ENCODE peak calls at places on chromosome 4, in four cellular contexts. O is GM12878, I is HepG2, W is H1. T is an unnamed sample.

GRCh38 chr4:38030023-38030422 is 69.8 kb downstream of the PTTG2 start:
- DNase-seq in W (no peak), I (no peak), O (no peak), T (no peak)

GRCh38 chr4:43457866-43458265 is 565.4 kb downstream of the GRXCR1 start:
- DNase-seq in O (no peak), W (no peak), I (no peak), T (no peak)

GRCh38 chr4:15695240-15695699 is 7.6 kb upstream of the BST1 start:
- DNase-seq in I (no peak), O (no peak), W (no peak), T (peak)

GRCh38 chr4:11635336-11635735 is 206.6 kb upstream of the HS3ST1 start:
- DNase-seq in I (no peak), W (no peak), O (no peak), T (no peak)

GRCh38 chr4:83490876-83491450 is 6.1 kb upstream of the ABRAXAS1 start:
- DNase-seq in O (no peak), I (peak), W (no peak), T (no peak)

GRCh38 chr4:21845663-21846062 is 102.9 kb downstream of the KCNIP4 start:
- DNase-seq in O (no peak), I (no peak), W (no peak), T (no peak)

GRCh38 chr4:10983274-10983673 is 298.7 kb upstream of the CLNK start:
- DNase-seq in O (no peak), W (no peak), I (no peak), T (no peak)

GRCh38 chr4:7759635-7760034 is 180.0 kb downstream of the AFAP1 start:
- DNase-seq in I (no peak), W (no peak), O (no peak), T (no peak)

GRCh38 chr4:30912098-30912719 is 192.0 kb downstream of the PCDH7 start:
- DNase-seq in O (no peak), I (no peak), W (no peak), T (no peak)

GRCh38 chr4:77821775-77822174 is 2.6 kb upstream of the CNOT6L start:
- DNase-seq in I (no peak), W (no peak), O (no peak), T (no peak)

GRCh38 chr4:56640907-56641493 is 40.1 kb downstream of the HOPX start:
- DNase-seq in I (no peak), W (no peak), O (no peak), T (no peak)

GRCh38 chr4:19694829-19695228 is 556.9 kb upstream of the SLIT2 start:
- DNase-seq in I (no peak), W (no peak), O (no peak), T (no peak)

GRCh38 chr4:8909548-8909947 is 37.9 kb upstream of the HMX1 start:
- DNase-seq in O (no peak), W (no peak), I (no peak), T (no peak)

GRCh38 chr4:107220976-107221375 is 184.9 kb upstream of the DKK2 start:
- DNase-seq in I (no peak), O (no peak), W (no peak), T (no peak)

GRCh38 chr4:138400528-138400927 is 158.4 kb upstream of the SLC7A11 start:
- DNase-seq in I (no peak), W (no peak), O (no peak), T (no peak)

DNA sequence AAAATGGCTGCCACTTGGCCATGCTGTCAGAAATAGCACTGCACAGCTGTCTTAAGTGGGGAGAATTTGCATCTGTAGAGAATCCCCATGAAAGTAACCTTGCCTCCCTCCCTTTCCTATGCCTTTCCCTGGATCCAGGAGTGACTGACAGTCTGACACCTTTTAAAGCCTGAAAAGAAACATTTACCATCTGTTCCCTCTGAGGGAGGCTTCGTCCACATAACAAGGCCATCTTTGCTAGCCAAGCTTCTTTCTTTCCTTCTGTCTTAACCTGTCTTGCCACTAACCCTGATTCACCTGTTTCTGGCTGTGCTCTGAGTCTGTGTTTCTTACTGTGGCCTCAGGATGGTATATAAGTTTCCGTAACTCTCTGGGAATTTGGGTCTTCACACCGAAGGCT is 21.3 kb upstream of the AADAT start:
- DNase-seq in O (no peak), I (no peak), W (no peak), T (no peak)
- H3K4me3 ChIP-seq in O (no peak), I (no peak), W (no peak), T (no peak)

GRCh38 chr4:763922-764321 is 58.3 kb downstream of the PCGF3 start:
- DNase-seq in I (no peak), W (no peak), O (no peak), T (no peak)

GRCh38 chr4:766152-766515 is 59.8 kb downstream of the CPLX1 start:
- DNase-seq in O (no peak), I (no peak), W (no peak), T (no peak)

GRCh38 chr4:762211-763190 is 56.9 kb downstream of the PCGF3 start:
- DNase-seq in O (no peak), W (no peak), I (peak), T (no peak)

GRCh38 chr4:763191-763810 is 57.7 kb downstream of the PCGF3 start:
- DNase-seq in O (no peak), W (no peak), I (no peak), T (no peak)

DNA sequence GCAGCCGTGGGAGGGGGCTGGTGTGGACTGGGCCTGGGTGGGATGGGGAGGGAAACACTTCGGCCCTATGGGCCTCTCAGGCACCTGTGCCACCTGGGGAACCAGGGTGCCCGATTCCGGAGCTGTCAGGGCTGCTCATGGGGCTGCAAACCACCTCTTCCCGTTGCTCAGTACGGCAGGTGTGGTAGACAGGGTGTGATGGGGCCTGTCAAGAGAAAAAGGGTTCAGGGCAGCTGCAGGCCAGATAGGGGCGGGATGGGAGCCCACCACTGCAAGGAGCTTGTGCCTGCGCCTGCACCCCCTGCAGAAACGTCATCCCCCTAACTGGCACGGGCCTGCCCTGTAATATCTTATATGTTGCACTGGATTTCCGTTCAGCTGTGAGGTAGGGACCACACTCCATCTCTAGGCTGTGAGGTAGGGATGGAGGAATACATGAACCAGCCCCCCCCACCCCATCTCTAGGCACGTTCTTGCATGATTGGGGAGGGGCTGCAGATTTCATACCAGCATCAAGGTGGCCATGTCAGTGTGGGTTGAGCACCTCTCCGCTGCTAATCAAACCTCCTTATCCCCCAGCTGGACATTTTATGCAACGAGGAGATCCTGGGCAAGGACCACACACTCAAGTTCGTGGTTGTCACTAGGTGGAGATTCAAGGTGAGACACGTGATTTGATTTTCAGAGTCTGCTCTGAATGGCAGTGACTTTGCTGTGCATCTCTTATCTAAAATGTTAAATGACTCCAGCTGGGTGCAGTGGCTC is 59.0 kb downstream of the PCGF3 start:
- DNase-seq in O (no peak), W (no peak), I (no peak), T (no peak)
- TF ChIP-seq YY1 in O (no peak), W (no peak), I (no peak), T (no peak)

DNA sequence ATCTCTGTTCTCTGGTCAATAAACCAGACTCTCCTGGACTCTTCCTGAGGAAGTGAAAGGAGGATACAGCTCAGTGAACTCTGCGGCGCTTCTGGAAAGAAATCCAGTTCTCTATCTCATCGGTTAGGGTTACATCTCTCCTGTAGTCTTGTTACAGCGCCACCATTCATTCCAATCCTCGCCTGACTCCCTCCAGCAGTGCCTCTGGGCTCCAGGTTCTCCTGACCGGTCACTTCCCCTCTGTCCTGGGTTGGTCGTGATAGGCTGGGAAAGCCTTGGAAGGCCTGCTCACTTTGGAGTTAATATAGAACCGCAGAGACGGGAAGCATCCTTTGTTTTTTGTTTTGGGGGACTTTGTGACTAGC is 97.0 kb upstream of the STOX2 start:
- DNase-seq in I (no peak), W (no peak), O (no peak), T (no peak)
- TF ChIP-seq SUZ12 in I (no peak), W (no peak), O (no peak), T (no peak)

DNA sequence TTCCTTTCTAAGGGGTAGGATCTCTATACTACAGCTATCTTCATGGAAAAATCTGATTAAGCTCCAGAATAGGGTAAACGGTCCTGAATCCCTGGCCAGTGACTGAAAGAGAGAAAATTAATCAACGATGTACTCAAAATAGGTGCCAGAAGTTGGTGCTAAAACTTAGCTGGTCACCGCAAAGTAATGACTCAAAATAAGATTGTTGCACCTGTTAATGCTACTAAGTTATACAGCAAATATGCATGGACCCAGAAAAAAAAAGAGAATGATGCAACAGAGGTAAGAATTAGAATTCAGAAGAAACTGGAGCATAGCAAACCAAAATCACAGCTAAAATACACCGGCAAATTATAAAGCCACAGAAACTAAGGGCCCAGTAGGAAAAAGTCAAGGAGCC is 239.7 kb upstream of the FAM241A start:
- DNase-seq in W (no peak), I (no peak), O (no peak), T (no peak)
- H3K4me3 ChIP-seq in W (no peak), I (no peak), O (no peak), T (no peak)

GRCh38 chr4:3451956-3452355 is 10.2 kb downstream of the HGFAC start:
- DNase-seq in W (no peak), I (no peak), O (no peak), T (no peak)
- TF ChIP-seq YY1 in W (no peak), I (no peak), O (no peak), T (no peak)

GRCh38 chr4:101695176-101695575 is 95.4 kb upstream of the BANK1 start:
- DNase-seq in O (no peak), I (no peak), W (no peak), T (no peak)
- TF ChIP-seq SUZ12 in O (no peak), I (no peak), W (no peak), T (no peak)

DNA sequence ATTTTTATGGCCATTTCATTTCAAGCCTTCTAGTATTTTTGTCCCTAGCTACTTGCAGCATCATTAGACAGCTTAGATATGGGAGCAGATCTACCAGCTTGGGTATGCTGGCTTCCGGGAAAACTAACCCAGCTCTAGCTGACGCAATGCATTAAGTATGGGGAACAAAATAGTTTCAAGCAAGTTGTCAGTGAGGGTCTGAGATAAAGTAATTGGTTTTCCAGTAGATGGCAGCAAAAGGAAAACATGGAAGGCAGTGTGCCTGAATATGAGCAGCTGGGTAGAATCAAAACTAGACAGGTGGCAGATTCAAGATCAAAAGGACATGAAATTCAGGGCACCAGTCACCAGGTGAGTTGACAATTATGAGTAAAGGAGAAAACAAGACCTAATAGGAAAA is 340.9 kb upstream of the CTSO start:
- DNase-seq in I (peak), W (peak), O (no peak), T (no peak)
- H3K4me3 ChIP-seq in I (no peak), W (no peak), O (no peak), T (no peak)

DNA sequence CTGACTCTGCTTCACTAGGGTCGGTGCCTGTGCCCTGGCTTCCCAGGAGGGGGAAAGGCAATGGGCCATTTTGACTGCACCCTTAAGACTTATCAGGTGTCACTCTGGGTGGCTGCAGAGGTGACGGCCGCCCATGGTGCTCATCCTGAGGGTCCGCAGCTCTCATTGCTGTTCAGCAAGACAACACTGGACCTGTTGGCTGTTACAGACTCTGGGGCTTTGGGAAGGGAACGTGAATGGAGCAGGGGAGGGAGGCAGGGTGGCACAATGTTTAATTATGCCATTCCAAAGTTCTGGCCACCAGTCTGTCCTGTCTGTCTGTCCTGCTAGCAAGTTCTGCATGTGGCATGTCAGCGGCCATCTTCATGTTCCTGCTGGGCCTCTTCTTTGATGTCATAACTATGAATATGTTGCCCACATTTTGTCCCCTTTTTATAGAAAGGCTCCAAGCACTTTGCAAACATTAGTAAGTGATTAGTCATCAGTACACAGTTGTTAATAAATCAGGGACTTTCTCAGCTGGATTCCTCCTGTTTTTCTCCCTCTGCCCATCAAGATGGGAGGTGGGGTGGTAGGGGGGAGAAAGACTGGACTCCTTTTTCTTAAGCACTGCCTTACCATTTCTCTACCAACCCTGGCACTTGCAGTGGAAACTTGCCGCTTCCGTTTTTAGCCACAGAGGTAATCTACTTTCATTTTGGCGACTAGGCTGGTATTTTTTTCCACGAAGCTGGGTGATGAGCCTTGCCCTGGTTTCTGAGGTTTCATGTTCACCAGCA is 88.7 kb upstream of the TRIM2 start:
- DNase-seq in O (peak), W (no peak), I (peak), T (no peak)
- TF ChIP-seq YY1 in O (no peak), W (no peak), I (no peak), T (no peak)